ENCODE peak calls at places on chromosomes 7 and 10, in nine cellular contexts. Q, J, E, A, L, X, I, S and C are unnamed samples.

GRCh38 chr7:158482460-158482859 is 105.2 kb downstream of the PTPRN2 start:
- DNase-seq in E (no peak), A (no peak), L (no peak), Q (no peak), J (no peak), I (no peak), X (no peak), S (no peak), C (no peak)

GRCh38 chr10:102509387-102509786 is 5.6 kb downstream of the SUFU start:
- DNase-seq in I (no peak), L (no peak), Q (no peak), J (no peak), E (no peak), X (no peak), S (no peak), A (peak; percentile 76), C (peak; percentile 84)

GRCh38 chr10:132486539-132487121 is 51.0 kb upstream of the INPP5A start:
- DNase-seq in X (no peak), S (no peak), J (peak; percentile 41), A (no peak), E (no peak), Q (no peak), I (no peak), L (no peak), C (no peak)

GRCh38 chr7:103936558-103936957 is 52.9 kb downstream of the RELN start:
- DNase-seq in S (no peak), I (no peak), X (no peak), E (no peak), Q (no peak), J (no peak), A (no peak), L (no peak), C (no peak)

GRCh38 chr7:44977304-44977858 is 1.4 kb downstream of the MYO1G start:
- DNase-seq in X (no peak), S (no peak), E (no peak), L (no peak), Q (no peak), J (no peak), I (no peak), A (no peak), C (peak; percentile 35)

GRCh38 chr7:154183482-154183881 is 131.3 kb downstream of the DPP6 start:
- DNase-seq in J (no peak), A (no peak), X (no peak), L (no peak), Q (no peak), E (no peak), I (no peak), S (no peak), C (no peak)

GRCh38 chr7:20033621-20034200 is 183.5 kb downstream of the MACC1 start:
- DNase-seq in S (peak; percentile 18), I (no peak), X (no peak), E (no peak), A (peak; percentile 86), L (no peak), Q (no peak), J (no peak), C (peak; percentile 97)

GRCh38 chr7:143452495-143452894 is 9.2 kb downstream of the TAS2R60 start:
- DNase-seq in L (no peak), X (no peak), Q (no peak), J (no peak), I (no peak), S (no peak), A (peak; percentile 22), E (no peak), C (peak; percentile 65)

GRCh38 chr10:70503776-70504175 is 25.2 kb downstream of the PALD1 start:
- DNase-seq in Q (no peak), J (no peak), L (no peak), A (no peak), E (no peak), X (no peak), I (no peak), S (no peak), C (no peak)

GRCh38 chr10:99527526-99528255 is 5.1 kb upstream of the NKX2-3 start:
- DNase-seq in E (no peak), Q (no peak), X (no peak), J (no peak), L (no peak), A (no peak), S (no peak), I (no peak), C (no peak)

GRCh38 chr7:78709658-78710057 is 743.8 kb downstream of the MAGI2 start:
- DNase-seq in L (no peak), I (no peak), S (no peak), J (no peak), E (no peak), X (no peak), Q (no peak), A (no peak), C (no peak)

GRCh38 chr10:107081644-107082043 is 82.9 kb downstream of the SORCS1 start:
- DNase-seq in I (no peak), E (no peak), S (no peak), X (no peak), J (no peak), Q (no peak), L (no peak), A (no peak), C (no peak)

GRCh38 chr10:19245889-19246841 is 197.6 kb downstream of the MALRD1 start:
- DNase-seq in I (no peak), A (peak; percentile 0), Q (peak; percentile 8), S (no peak), E (no peak), L (no peak), X (no peak), J (no peak), C (no peak)

GRCh38 chr7:132155715-132156114 is 420.6 kb downstream of the PLXNA4 start:
- DNase-seq in S (no peak), E (no peak), X (no peak), L (no peak), A (no peak), J (no peak), I (no peak), Q (no peak), C (no peak)

GRCh38 chr7:159015894-159016410 is 128.7 kb downstream of the VIPR2 start:
- DNase-seq in E (no peak), X (no peak), Q (no peak), I (no peak), J (no peak), L (no peak), A (no peak), S (no peak), C (no peak)

GRCh38 chr7:99459087-99459486 is 6.9 kb downstream of the ATP5MF start:
- DNase-seq in E (peak; percentile 32), Q (no peak), I (no peak), A (peak; percentile 18), J (no peak), X (no peak), L (no peak), S (no peak), C (peak; percentile 57)

GRCh38 chr10:103281753-103282152 is 4.8 kb downstream of the INA start:
- DNase-seq in X (peak; percentile 40), L (no peak), E (peak; percentile 13), S (no peak), Q (peak; percentile 65), A (no peak), J (no peak), I (no peak), C (peak; percentile 15)

GRCh38 chr7:122269241-122269640 is 35.3 kb downstream of the FEZF1 start:
- DNase-seq in J (no peak), I (no peak), L (no peak), E (no peak), X (no peak), S (no peak), A (no peak), Q (no peak), C (no peak)

GRCh38 chr10:78263521-78263988 is 229.9 kb downstream of the RPS24 start:
- DNase-seq in X (no peak), Q (no peak), L (no peak), J (no peak), S (peak; percentile 28), E (no peak), I (no peak), A (peak; percentile 40), C (peak; percentile 99)

GRCh38 chr10:14182781-14183180 is 147.9 kb downstream of the FRMD4A start:
- DNase-seq in A (no peak), I (no peak), J (no peak), E (no peak), Q (no peak), S (no peak), X (no peak), L (no peak), C (no peak)

GRCh38 chr10:75071164-75071489 is 40.3 kb upstream of the SAMD8 start:
- DNase-seq in S (no peak), Q (peak; percentile 49), X (peak; percentile 37), E (no peak), I (no peak), J (no peak), L (no peak), A (no peak), C (no peak)

GRCh38 chr7:47458057-47458456 is 123.9 kb downstream of the TNS3 start:
- DNase-seq in E (peak; percentile 82), L (no peak), I (no peak), J (no peak), X (no peak), Q (no peak), S (no peak), A (peak; percentile 85), C (peak; percentile 98)